ENCODE peak calls at places on chromosomes 3 and 15, in seven cellular contexts. W is NCI-H1105, V is COR-L47, N is astrocyte of the spinal cord, M is ELR, Y is midbrain, A is left colon. T is an unnamed sample.

GRCh38 chr3:188223936-188224335 is 70.0 kb downstream of the LPP start:
- DNase-seq in N (no peak), M (no peak), V (no peak), A (no peak), Y (no peak), W (no peak), T (no peak)

GRCh38 chr3:117629505-117629904 is 919.9 kb downstream of the TUSC7 start:
- DNase-seq in V (no peak), N (no peak), Y (no peak), A (no peak), M (no peak), W (no peak), T (no peak)

GRCh38 chr3:18062289-18063025 is 320.0 kb upstream of the TBC1D5 start:
- DNase-seq in V (no peak), M (peak; percentile 73), W (no peak), N (peak; percentile 68), Y (no peak), A (no peak), T (peak; percentile 6)

GRCh38 chr15:80822666-80823065 is 43.5 kb downstream of the CEMIP start:
- DNase-seq in M (no peak), Y (no peak), A (no peak), V (no peak), N (no peak), W (no peak), T (no peak)

GRCh38 chr3:117019082-117019713 is 309.6 kb downstream of the TUSC7 start:
- DNase-seq in N (peak; percentile 62), M (peak; percentile 60), A (peak; percentile 34), Y (peak; percentile 89), W (peak; percentile 58), V (peak; percentile 71), T (no peak)

GRCh38 chr15:70265466-70265978 is 167.8 kb upstream of the TLE3 start:
- DNase-seq in M (no peak), A (no peak), V (no peak), W (no peak), Y (no peak), N (no peak), T (no peak)

GRCh38 chr3:172595648-172596393 is 72.6 kb upstream of the TNFSF10 start:
- DNase-seq in V (peak; percentile 7), Y (peak; percentile 18), N (peak; percentile 71), M (peak; percentile 58), A (no peak), W (no peak), T (no peak)

GRCh38 chr15:44033894-44034293 is 161.2 kb downstream of the FRMD5 start:
- DNase-seq in A (no peak), M (peak; percentile 79), V (peak; percentile 35), N (peak; percentile 74), Y (no peak), W (no peak), T (no peak)

GRCh38 chr15:63463030-63463429 is 41.4 kb upstream of the USP3 start:
- DNase-seq in A (no peak), W (no peak), V (no peak), N (no peak), Y (no peak), M (no peak), T (no peak)

GRCh38 chr3:14220933-14221332 is 42.3 kb downstream of the LSM3 start:
- DNase-seq in V (no peak), M (no peak), A (no peak), W (no peak), N (no peak), Y (no peak), T (no peak)

GRCh38 chr3:194877311-194878119 is 191.8 kb downstream of the FAM43A start:
- DNase-seq in W (no peak), N (no peak), M (no peak), V (no peak), Y (no peak), A (no peak), T (no peak)

GRCh38 chr3:63597019-63597418 is 55.5 kb upstream of the SNTN start:
- DNase-seq in A (no peak), W (no peak), N (no peak), Y (no peak), M (no peak), V (no peak), T (no peak)

GRCh38 chr3:123586966-123587365 is 2.1 kb upstream of the HACD2 start:
- DNase-seq in A (no peak), V (no peak), M (peak; percentile 70), N (peak; percentile 14), Y (no peak), W (no peak), T (no peak)

GRCh38 chr3:169460035-169460434 is 203.5 kb downstream of the MECOM start:
- DNase-seq in V (no peak), N (no peak), Y (no peak), W (no peak), A (no peak), M (no peak), T (no peak)

GRCh38 chr3:119239421-119239820 is 1.3 kb downstream of the B4GALT4 start:
- DNase-seq in W (no peak), A (no peak), Y (peak; percentile 10), N (peak; percentile 10), V (no peak), M (peak; percentile 29), T (no peak)

GRCh38 chr3:138417559-138417982 is 16.8 kb upstream of the ESYT3 start:
- DNase-seq in N (peak; percentile 80), A (peak; percentile 71), V (peak; percentile 91), M (peak; percentile 87), Y (peak; percentile 81), W (peak; percentile 87), T (no peak)